ENCODE peak calls at places on chromosomes 4 and X, in six cellular contexts. W is left lung; U is CD8-positive, alpha-beta memory T cell; A is lung; G is endothelial cell of umbilical vein; T is fibroblast of lung. B is an unnamed sample. For H3K36me3, the result is how much of the 10 kb centered on the place peaks cover.

GRCh38 chr4:7779194-7779768 is 160.4 kb downstream of the AFAP1 start:
- DNase-seq in T (peak), G (no peak), U (no peak), A (no peak), W (no peak), B (no peak)

GRCh38 chr4:12963291-12963690 is 520.8 kb downstream of the RAB28 start:
- DNase-seq in T (no peak), A (no peak), W (no peak), U (no peak), G (no peak), B (no peak)

GRCh38 chr4:168220893-168221292 is 97.7 kb downstream of the DDX60 start:
- DNase-seq in G (no peak), U (no peak), W (no peak), A (no peak), T (peak), B (no peak)

GRCh38 chr4:63728480-63729177 is 680.6 kb downstream of the TECRL start:
- DNase-seq in W (no peak), U (no peak), G (no peak), A (no peak), T (no peak), B (no peak)

GRCh38 chr4:149823770-149824221 is 8.2 kb upstream of the IQCM start:
- DNase-seq in A (no peak), G (peak), U (no peak), W (no peak), T (peak), B (no peak)

GRCh38 chr4:152185786-152186540 is 349.9 kb downstream of the FBXW7 start:
- DNase-seq in A (no peak), W (no peak), T (no peak), G (no peak), U (no peak), B (no peak)

GRCh38 chr4:46016306-46016705 is 107.5 kb downstream of the GABRG1 start:
- DNase-seq in A (no peak), W (no peak), T (no peak), G (no peak), U (no peak), B (no peak)

GRCh38 chr4:164446516-164446915 is 307.4 kb upstream of the SMIM31 start:
- DNase-seq in G (no peak), T (peak), U (no peak), A (no peak), W (no peak), B (no peak)

GRCh38 chrX:150051096-150051495 is 112.8 kb upstream of the EOLA2 start:
- DNase-seq in T (no peak), U (no peak), G (no peak), A (no peak), W (no peak), B (no peak)

GRCh38 chrX:116657071-116657470 is 194.3 kb upstream of the CT83 start:
- DNase-seq in U (no peak), G (no peak), A (no peak), T (no peak), W (no peak), B (no peak)

GRCh38 chr4:70269674-70270073 is 27.3 kb downstream of the CSN3 start:
- DNase-seq in G (peak), U (no peak), A (no peak), T (no peak), W (no peak), B (no peak)

GRCh38 chrX:16771483-16772398 is 14.5 kb upstream of the TXLNG start:
- DNase-seq in W (no peak), G (peak), U (no peak), T (peak), A (no peak), B (no peak)

GRCh38 chr4:173367285-173367684 is 3.5 kb upstream of the SAP30 start:
- DNase-seq in W (no peak), G (peak), U (no peak), A (no peak), T (peak), B (no peak)

GRCh38 chr4:186516287-186516686 is 39.1 kb downstream of the MTNR1A start:
- DNase-seq in U (no peak), G (no peak), T (no peak), A (no peak), W (no peak), B (no peak)

GRCh38 chr4:140052050-140052449 is 101.9 kb downstream of the MAML3 start:
- DNase-seq in W (no peak), A (peak), U (no peak), T (peak), G (peak), B (peak)

GRCh38 chrX:155086202-155086840 is 15.0 kb downstream of the BRCC3 start:
- DNase-seq in G (no peak), U (peak), A (no peak), W (no peak), T (no peak), B (peak)

GRCh38 chr4:7333801-7334421 is 100.8 kb downstream of the PSAPL1 start:
- DNase-seq in G (no peak), W (no peak), T (no peak), A (no peak), U (no peak), B (no peak)

GRCh38 chrX:7146703-7147430 is 645 bp upstream of the STS start:
- DNase-seq in U (no peak), A (peak), W (no peak), T (no peak), G (no peak), B (no peak)

GRCh38 chr4:167150587-167150986 is 83.7 kb downstream of the SPOCK3 start:
- DNase-seq in G (no peak), T (no peak), U (no peak), W (no peak), A (no peak), B (no peak)

GRCh38 chr4:184972996-184973395 is 45.3 kb upstream of the HELT start:
- DNase-seq in W (no peak), G (no peak), U (no peak), A (no peak), T (no peak), B (no peak)

GRCh38 chr4:174437324-174437723 is 85.0 kb downstream of the HPGD start:
- DNase-seq in U (no peak), T (peak), G (peak), A (no peak), W (no peak), B (no peak)

GRCh38 chr4:122259849-122260248 is 107.7 kb downstream of the BLTP1 start:
- DNase-seq in W (no peak), G (no peak), U (no peak), A (no peak), T (no peak), B (no peak)

GRCh38 chr4:188707036-188707435 is 567.8 kb downstream of the TRIML1 start:
- DNase-seq in T (no peak), G (no peak), A (no peak), U (no peak), W (no peak), B (no peak)

GRCh38 chrX:46152756-46153155 is 392.5 kb downstream of the ZNF674 start:
- DNase-seq in W (no peak), A (no peak), T (no peak), U (no peak), G (no peak), B (no peak)

GRCh38 chr4:4387531-4388311 is 819 bp downstream of the NSG1 start:
- DNase-seq in W (no peak), A (no peak), U (no peak), G (no peak), T (no peak), B (peak)
- H3K4me3 ChIP-seq in W (peak), A (no peak), U (no peak), G (peak), T (no peak), B (peak)

DNA sequence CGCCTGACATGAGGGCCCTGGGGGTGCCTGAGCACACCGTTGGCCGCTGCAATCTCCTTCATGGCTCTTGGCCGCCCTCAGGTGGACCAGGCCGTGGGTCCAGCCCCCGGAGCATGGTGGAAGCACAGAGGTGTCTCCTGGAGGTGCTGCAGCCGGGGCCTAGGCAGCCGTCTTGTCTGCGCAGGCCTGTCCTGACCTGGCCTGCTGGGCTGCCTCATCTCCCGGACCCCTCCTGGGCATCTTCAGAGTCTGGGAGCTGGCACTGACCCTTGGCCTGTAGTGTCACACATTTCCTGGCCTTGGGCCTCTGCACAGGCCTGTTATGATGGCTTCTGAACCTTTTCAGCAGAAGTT is 20.9 kb downstream of the UVSSA start:
- DNase-seq in U (no peak), T (no peak), G (no peak), A (no peak), W (peak), B (no peak)
- H3K36me3 ChIP-seq in U (under half), T (under half), G (under half), A (under half), W (under half), B (under half)

DNA sequence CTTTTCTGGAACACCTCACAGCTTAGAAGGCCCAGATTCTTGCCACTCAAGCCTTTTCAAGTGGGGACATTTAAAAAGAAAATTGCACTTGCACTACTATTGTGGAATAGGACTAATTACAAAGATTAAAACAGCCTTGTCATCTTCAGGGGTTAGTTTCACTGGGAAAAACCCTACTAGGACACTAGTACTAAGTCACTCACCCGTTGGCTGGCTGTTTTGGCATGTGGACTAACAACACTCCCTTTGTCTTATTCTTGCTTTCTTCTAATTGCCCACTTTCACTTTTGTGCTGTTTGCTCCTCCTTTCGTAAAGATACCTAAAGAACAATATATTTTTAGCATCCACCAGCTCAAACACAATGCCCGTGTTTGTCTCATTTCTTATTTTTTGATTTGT is 200.9 kb upstream of the MID1 start:
- DNase-seq in A (no peak), W (no peak), G (no peak), U (no peak), T (no peak), B (no peak)
- H3K27ac ChIP-seq in A (no peak), W (no peak), G (no peak), U (no peak), T (no peak), B (no peak)

GRCh38 chr4:58050439-58050838 is 940.3 kb upstream of the IGFBP7 start:
- DNase-seq in G (no peak), U (no peak), T (no peak), W (no peak), A (no peak), B (no peak)
- H3K4me3 ChIP-seq in G (no peak), U (no peak), T (no peak), W (no peak), A (no peak), B (no peak)

GRCh38 chr4:2925496-2925895 is 37.7 kb downstream of the NOP14 start:
- DNase-seq in A (no peak), T (no peak), G (no peak), U (no peak), W (no peak), B (no peak)

GRCh38 chr4:2924286-2924685 is 38.9 kb downstream of the NOP14 start:
- DNase-seq in T (no peak), U (no peak), A (no peak), G (no peak), W (no peak), B (no peak)

GRCh38 chr4:2924765-2925301 is 38.4 kb downstream of the NOP14 start:
- DNase-seq in A (no peak), W (no peak), U (no peak), T (no peak), G (no peak), B (no peak)

GRCh38 chr4:2923678-2924173 is 39.5 kb downstream of the NOP14 start:
- DNase-seq in T (no peak), G (no peak), A (no peak), U (no peak), W (no peak), B (no peak)

GRCh38 chr4:2923141-2923551 is 40.1 kb downstream of the NOP14 start:
- DNase-seq in A (no peak), W (no peak), T (peak), U (no peak), G (no peak), B (no peak)
- H3K36me3 ChIP-seq in A (under half), W (under half), T (under half), U (under half), G (under half), B (under half)

DNA sequence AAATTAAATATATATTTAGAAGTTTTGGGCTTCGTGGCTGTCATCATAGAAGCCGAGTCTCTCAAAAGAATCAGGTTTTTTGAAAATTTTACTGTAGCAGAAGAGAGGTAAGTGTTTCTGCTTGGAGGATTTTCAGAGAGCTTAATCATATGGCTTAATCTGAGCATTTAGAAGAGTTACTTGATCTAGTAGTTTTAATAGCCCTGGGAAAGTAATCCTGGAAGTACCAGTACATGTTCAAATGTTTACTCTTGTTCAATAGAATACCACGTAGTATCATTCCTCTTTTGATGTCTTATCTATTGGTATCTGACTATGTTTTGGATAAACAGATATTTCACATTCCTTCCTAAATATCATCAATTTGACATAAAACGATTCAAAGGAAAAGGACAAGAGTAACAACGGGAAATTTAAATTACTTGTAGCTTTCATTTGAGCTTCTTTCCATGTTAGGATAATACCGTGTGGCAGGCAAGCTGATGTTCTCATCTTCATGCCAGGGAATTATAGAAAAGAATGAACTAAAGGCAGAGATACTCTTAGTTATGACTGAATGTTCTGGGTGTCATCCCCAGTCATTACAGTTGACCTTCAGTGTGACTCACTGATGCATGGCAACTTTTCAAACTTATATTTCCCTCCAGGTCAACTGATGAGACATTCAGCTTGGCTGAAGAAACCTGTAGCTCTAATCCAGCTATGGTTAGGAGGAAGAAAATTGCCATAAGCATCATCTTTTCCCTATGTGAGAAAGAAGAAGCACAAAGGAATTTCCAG is 89.8 kb downstream of the FNIP2 start:
- DNase-seq in A (no peak), W (no peak), U (no peak), G (no peak), T (peak), B (no peak)
- H3K27ac ChIP-seq in A (no peak), W (no peak), U (no peak), G (no peak), T (no peak), B (no peak)

GRCh38 chr4:61202100-61202637 is 2.0 kb downstream of the ADGRL3 start:
- DNase-seq in W (peak), A (no peak), G (no peak), U (no peak), T (peak), B (no peak)

GRCh38 chr4:61200991-61201526 is 933 bp downstream of the ADGRL3 start:
- DNase-seq in T (peak), W (peak), U (no peak), A (no peak), G (no peak), B (no peak)

GRCh38 chr4:61204353-61204752 is 4.2 kb downstream of the ADGRL3 start:
- DNase-seq in G (no peak), A (no peak), W (no peak), U (no peak), T (peak), B (no peak)

GRCh38 chr4:61201562-61202099 is 1.5 kb downstream of the ADGRL3 start:
- DNase-seq in T (peak), G (no peak), W (peak), U (no peak), A (no peak), B (no peak)

GRCh38 chr4:61202638-61203495 is 2.7 kb downstream of the ADGRL3 start:
- DNase-seq in G (no peak), U (no peak), A (no peak), W (no peak), T (peak), B (no peak)
- H3K4me3 ChIP-seq in G (no peak), U (no peak), A (peak), W (peak), T (no peak), B (no peak)

GRCh38 chr4:1898007-1898406 is 26.8 kb downstream of the NSD2 start:
- DNase-seq in A (no peak), T (no peak), U (no peak), G (no peak), W (no peak), B (no peak)
- H3K36me3 ChIP-seq in A (under half), T (under half), U (under half), G (under half), W (under half), B (under half)

DNA sequence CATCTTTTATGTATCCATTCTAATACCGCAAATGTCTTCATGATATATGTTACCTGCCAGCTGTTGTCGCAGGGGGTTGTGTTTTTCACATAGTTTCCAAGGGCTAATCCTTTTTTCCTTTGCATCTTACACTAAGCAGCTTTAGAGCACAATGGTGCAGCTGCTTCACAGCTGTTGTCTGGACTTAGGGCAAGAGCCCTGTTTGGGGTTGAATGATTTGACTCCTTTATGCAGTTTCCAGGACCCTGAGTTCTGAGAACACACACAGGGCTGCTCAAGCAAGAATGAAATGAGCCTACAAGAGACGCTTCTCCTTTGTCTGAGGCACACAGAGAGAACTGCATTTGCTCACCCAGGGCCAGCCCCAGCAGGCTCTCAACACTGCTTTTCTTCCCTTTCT is 20.2 kb downstream of the CCNG2 start:
- DNase-seq in G (no peak), U (no peak), A (no peak), W (no peak), T (no peak), B (no peak)
- H3K27ac ChIP-seq in G (no peak), U (no peak), A (no peak), W (no peak), T (no peak), B (no peak)

DNA sequence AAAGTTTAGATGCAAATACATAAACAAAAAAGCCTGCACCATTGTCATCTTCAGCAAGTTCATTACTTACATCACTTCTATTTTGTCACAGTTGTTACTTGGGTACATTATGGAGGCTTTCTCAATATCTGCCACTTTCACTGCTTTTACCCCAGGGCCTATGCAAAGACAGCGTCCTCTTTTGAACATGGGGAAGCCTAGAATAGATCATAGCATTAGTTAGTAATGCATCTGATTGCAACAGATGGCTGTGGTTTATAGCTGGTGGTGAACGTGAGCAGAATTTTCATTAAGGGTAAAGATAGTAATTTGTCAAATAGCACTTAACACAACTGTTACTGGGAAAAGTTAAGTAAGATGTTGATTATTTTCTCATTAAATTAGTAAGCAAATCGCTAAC is 724 bp downstream of the CXCL11 start:
- DNase-seq in U (no peak), A (no peak), W (no peak), G (no peak), T (no peak), B (no peak)
- H3K4me3 ChIP-seq in U (no peak), A (no peak), W (no peak), G (no peak), T (no peak), B (no peak)